ENCODE peak calls at places on chromosomes 16 and 17, in five cellular contexts. One of them, this sample, is unnamed.
A peak's percentile ranks its signal among the peaks of the same experiment; 100 is the strongest.

GRCh38 chr17:65455972-65456343 is 105.5 kb downstream of the AXIN2 start:
- DNase-seq in HFF-Myc: no peak
- DNase-seq in IMR-90: peak; percentile 1
- DNase-seq in colonic mucosa: peak; percentile 34
- DNase-seq in lung: peak; percentile 49
- DNase-seq in this sample: no peak

GRCh38 chr16:82660078-82660645 is 33.4 kb downstream of the CDH13 start:
- DNase-seq in HFF-Myc: no peak
- DNase-seq in IMR-90: peak; percentile 63
- DNase-seq in colonic mucosa: no peak
- DNase-seq in lung: no peak
- DNase-seq in this sample: no peak

GRCh38 chr16:73060216-73060615 is 12.3 kb upstream of the ZFHX3 start:
- DNase-seq in HFF-Myc: no peak
- DNase-seq in IMR-90: no peak
- DNase-seq in colonic mucosa: no peak
- DNase-seq in lung: no peak
- DNase-seq in this sample: no peak

GRCh38 chr16:24463196-24463945 is 76.0 kb upstream of the RBBP6 start:
- DNase-seq in HFF-Myc: no peak
- DNase-seq in IMR-90: no peak
- DNase-seq in colonic mucosa: no peak
- DNase-seq in lung: no peak
- DNase-seq in this sample: no peak

GRCh38 chr16:15671530-15672117 is 21.6 kb downstream of the NDE1 start:
- DNase-seq in HFF-Myc: no peak
- DNase-seq in IMR-90: no peak
- DNase-seq in colonic mucosa: no peak
- DNase-seq in lung: no peak
- DNase-seq in this sample: no peak

GRCh38 chr17:21029032-21029431 is 13.8 kb downstream of the USP22 start:
- DNase-seq in HFF-Myc: no peak
- DNase-seq in IMR-90: peak; percentile 84
- DNase-seq in colonic mucosa: no peak
- DNase-seq in lung: no peak
- DNase-seq in this sample: no peak

GRCh38 chr17:13398091-13398490 is 203.6 kb downstream of the HS3ST3A1 start:
- DNase-seq in HFF-Myc: no peak
- DNase-seq in IMR-90: no peak
- DNase-seq in colonic mucosa: no peak
- DNase-seq in lung: no peak
- DNase-seq in this sample: no peak

GRCh38 chr17:53619025-53619424 is 203.7 kb upstream of the KIF2B start:
- DNase-seq in HFF-Myc: no peak
- DNase-seq in IMR-90: no peak
- DNase-seq in colonic mucosa: no peak
- DNase-seq in lung: no peak
- DNase-seq in this sample: no peak

GRCh38 chr17:39607851-39608130 is at the start of gene NEUROD2:
- DNase-seq in HFF-Myc: no peak
- DNase-seq in IMR-90: no peak
- DNase-seq in colonic mucosa: no peak
- DNase-seq in lung: no peak
- DNase-seq in this sample: no peak

GRCh38 chr17:81650951-81651350 is 5.4 kb downstream of the PDE6G start:
- DNase-seq in HFF-Myc: no peak
- DNase-seq in IMR-90: peak; percentile 11
- DNase-seq in colonic mucosa: no peak
- DNase-seq in lung: no peak
- DNase-seq in this sample: no peak

GRCh38 chr17:40490289-40490853 is 11.1 kb downstream of the TNS4 start:
- DNase-seq in HFF-Myc: no peak
- DNase-seq in IMR-90: peak; percentile 81
- DNase-seq in colonic mucosa: peak; percentile 74
- DNase-seq in lung: no peak
- DNase-seq in this sample: no peak

GRCh38 chr16:69396187-69397061 is 10.6 kb upstream of the TERF2 start:
- DNase-seq in HFF-Myc: peak; percentile 90
- DNase-seq in IMR-90: peak; percentile 96
- DNase-seq in colonic mucosa: peak; percentile 91
- DNase-seq in lung: peak; percentile 81
- DNase-seq in this sample: peak; percentile 78

GRCh38 chr17:32877164-32877764 is 340 bp upstream of the MYO1D start:
- DNase-seq in HFF-Myc: no peak
- DNase-seq in IMR-90: peak; percentile 73
- DNase-seq in colonic mucosa: peak; percentile 93
- DNase-seq in lung: peak; percentile 88
- DNase-seq in this sample: peak; percentile 96

GRCh38 chr17:48892940-48893645 is 506 bp downstream of the ATP5MC1 start:
- DNase-seq in HFF-Myc: no peak
- DNase-seq in IMR-90: no peak
- DNase-seq in colonic mucosa: no peak
- DNase-seq in lung: no peak
- DNase-seq in this sample: no peak

GRCh38 chr16:74123195-74123594 is 173.4 kb upstream of the PSMD7 start:
- DNase-seq in HFF-Myc: no peak
- DNase-seq in IMR-90: no peak
- DNase-seq in colonic mucosa: no peak
- DNase-seq in lung: no peak
- DNase-seq in this sample: no peak

GRCh38 chr17:35914354-35914753 is 16.2 kb downstream of the RDM1 start:
- DNase-seq in HFF-Myc: no peak
- DNase-seq in IMR-90: no peak
- DNase-seq in colonic mucosa: no peak
- DNase-seq in lung: no peak
- DNase-seq in this sample: no peak

GRCh38 chr17:77872714-77873517 is 85.6 kb upstream of the TNRC6C start:
- DNase-seq in HFF-Myc: no peak
- DNase-seq in IMR-90: no peak
- DNase-seq in colonic mucosa: no peak
- DNase-seq in lung: no peak
- DNase-seq in this sample: no peak

DNA sequence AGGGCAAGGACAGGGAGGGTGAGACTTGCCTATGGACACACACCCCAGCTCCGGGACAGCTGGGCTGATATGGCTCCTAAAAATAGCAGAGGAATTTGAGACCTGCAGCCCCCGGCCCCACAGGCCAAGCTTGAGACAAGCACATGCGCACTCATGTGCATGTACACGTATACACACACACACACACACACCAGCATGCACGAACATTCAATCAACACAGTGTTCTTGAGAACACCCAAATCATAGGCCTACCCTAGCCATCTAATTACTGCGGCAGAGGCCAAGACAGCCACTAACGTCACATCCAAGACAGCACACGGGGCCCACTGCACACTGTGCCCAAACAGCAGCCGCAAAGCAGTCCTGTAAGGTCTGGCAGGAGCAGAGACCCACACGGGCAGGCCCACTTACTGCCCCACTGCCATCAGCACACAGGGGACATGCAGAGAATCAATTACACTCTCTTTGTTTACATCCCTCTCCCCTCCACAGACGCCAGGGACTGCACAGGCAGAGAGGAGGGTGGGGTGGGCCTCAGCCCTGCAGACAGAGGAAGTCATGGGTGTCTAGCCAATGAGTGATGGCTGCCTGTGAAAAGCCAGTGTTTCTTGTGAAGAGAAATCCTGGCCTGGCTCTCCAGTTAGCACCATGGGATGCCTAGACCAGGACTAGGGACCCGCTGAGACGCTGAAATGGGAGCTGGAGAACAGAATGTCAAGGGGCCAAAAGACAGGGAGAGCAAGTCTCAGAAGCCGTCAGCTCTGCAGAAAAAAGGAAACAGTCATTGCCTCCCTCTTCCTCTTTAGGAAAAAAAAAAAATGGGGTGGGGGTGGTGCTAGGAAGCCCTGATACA is 39.3 kb downstream of the MYO18A start:
- DNase-seq in HFF-Myc: no peak
- DNase-seq in IMR-90: peak; percentile 32
- DNase-seq in colonic mucosa: no peak
- DNase-seq in lung: no peak
- DNase-seq in this sample: no peak
- H3K4me3 ChIP-seq in HFF-Myc: peak overlapping the region; percentile 36
- H3K4me3 ChIP-seq in IMR-90: no peak overlapping the region
- H3K4me3 ChIP-seq in colonic mucosa: peak overlapping the region; percentile 17
- H3K4me3 ChIP-seq in lung: peak overlapping the region; percentile 17
- H3K4me3 ChIP-seq in this sample: peak overlapping the region; percentile 39

GRCh38 chr17:10022416-10022815 is 117.3 kb upstream of the RCVRN start:
- DNase-seq in HFF-Myc: no peak
- DNase-seq in IMR-90: no peak
- DNase-seq in colonic mucosa: no peak
- DNase-seq in lung: no peak
- DNase-seq in this sample: no peak

GRCh38 chr17:10025224-10025623 is 120.2 kb upstream of the RCVRN start:
- DNase-seq in HFF-Myc: no peak
- DNase-seq in IMR-90: no peak
- DNase-seq in colonic mucosa: no peak
- DNase-seq in lung: no peak
- DNase-seq in this sample: no peak

GRCh38 chr17:10026786-10027046 is 121.6 kb upstream of the RCVRN start:
- DNase-seq in HFF-Myc: no peak
- DNase-seq in IMR-90: no peak
- DNase-seq in colonic mucosa: no peak
- DNase-seq in lung: no peak
- DNase-seq in this sample: no peak

GRCh38 chr17:10029129-10029528 is 124.1 kb upstream of the RCVRN start:
- DNase-seq in HFF-Myc: no peak
- DNase-seq in IMR-90: no peak
- DNase-seq in colonic mucosa: no peak
- DNase-seq in lung: no peak
- DNase-seq in this sample: no peak

DNA sequence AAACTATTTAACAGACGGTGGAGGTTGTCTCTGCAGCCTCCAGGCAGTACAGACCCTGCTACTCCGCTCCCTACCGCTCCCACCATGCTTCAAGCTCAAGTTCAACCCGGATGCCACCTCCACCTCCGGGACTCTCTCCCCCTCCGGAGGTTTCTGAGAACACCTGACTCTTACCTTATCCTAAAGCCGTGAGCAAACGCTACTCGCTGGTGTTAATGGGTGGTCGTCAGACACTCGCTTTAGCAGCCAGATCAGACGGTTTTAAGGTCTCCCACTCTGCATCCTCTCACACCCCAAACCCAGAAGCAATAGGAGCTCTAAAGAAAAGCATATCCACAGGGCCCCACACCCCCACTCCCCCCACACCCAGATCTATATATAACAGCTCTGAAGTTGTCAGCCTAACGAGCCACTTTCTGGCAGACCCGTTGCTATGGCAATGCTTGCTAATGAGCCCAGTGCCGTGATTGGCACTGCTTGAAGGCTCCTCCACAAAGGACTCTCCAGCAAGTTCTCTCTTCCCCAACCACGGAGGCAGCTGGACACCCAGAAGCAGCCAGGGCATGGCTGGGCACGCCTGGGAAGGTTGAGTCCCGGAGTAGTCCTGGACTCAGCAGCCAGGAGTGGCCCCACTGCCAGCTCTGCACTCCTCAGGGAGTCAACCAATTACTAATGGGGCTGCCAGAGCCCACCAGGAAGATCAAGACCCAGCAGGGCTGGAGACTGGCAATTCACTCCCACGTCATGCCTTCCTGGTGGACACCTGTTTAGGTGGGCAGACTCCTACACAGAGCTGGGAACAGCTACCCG is 121.1 kb upstream of the RCVRN start:
- DNase-seq in HFF-Myc: no peak
- DNase-seq in IMR-90: no peak
- DNase-seq in colonic mucosa: no peak
- DNase-seq in lung: no peak
- DNase-seq in this sample: no peak
- TF ChIP-seq CTCF in HFF-Myc: no peak
- TF ChIP-seq CTCF in IMR-90: no peak
- TF ChIP-seq CTCF in colonic mucosa: no peak
- TF ChIP-seq CTCF in lung: no peak
- TF ChIP-seq CTCF in this sample: no peak

DNA sequence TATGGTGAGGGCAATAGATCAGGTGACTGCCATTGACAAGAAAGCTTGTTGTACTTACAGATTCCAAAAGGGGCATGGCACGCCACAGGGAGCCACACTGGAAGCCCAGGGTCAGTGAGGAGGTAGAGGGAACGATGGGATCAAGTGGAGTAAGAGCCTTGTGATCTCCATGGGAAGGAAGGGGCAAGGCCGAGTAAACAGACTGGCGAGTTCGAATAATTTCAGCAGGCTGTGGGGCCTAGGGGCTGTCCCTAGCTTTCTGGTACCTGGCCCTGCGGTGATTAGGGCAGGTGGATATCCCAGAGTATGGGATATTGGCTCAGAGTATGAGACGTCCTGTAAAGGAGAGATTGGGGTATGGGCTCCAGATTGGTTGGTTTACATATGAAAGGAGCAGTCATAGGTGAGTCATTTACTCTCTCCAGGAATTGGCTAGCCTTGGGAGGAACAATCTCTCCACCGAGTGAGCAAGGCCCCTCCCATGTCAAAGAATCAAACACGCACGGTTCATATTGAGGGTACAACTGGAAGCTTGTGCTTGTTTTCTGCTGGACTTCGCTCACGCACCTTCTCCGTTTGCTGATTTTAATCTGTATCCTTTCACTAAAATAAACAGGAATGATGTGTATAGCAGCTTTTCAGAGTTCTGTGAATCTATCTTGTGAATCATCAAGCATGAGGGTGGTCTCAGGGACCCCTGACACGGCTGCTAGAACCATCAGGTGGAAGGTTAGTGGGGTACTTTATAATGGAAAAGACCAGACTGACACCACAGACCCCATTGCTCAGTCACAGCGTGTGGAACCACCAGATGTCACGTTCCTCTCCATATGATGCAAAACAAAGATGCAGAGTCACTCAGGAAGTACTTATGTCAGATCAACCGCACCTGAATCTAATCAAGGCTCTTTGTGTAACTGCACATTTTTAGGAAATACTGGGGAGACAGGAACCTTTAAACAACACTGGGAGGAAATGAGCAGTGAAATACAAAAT is 27.9 kb downstream of the GABARAPL2 start:
- DNase-seq in HFF-Myc: peak; percentile 76
- DNase-seq in IMR-90: peak; percentile 83
- DNase-seq in colonic mucosa: no peak
- DNase-seq in lung: no peak
- DNase-seq in this sample: no peak
- H3K4me3 ChIP-seq in HFF-Myc: no peak overlapping the region
- H3K4me3 ChIP-seq in IMR-90: no peak overlapping the region
- H3K4me3 ChIP-seq in colonic mucosa: no peak overlapping the region
- H3K4me3 ChIP-seq in lung: no peak overlapping the region
- H3K4me3 ChIP-seq in this sample: no peak overlapping the region

GRCh38 chr16:20744922-20745440 is 3.4 kb upstream of the THUMPD1 start:
- DNase-seq in HFF-Myc: no peak
- DNase-seq in IMR-90: no peak
- DNase-seq in colonic mucosa: no peak
- DNase-seq in lung: no peak
- DNase-seq in this sample: no peak

GRCh38 chr16:20743591-20743990 is 2.0 kb upstream of the THUMPD1 start:
- DNase-seq in HFF-Myc: no peak
- DNase-seq in IMR-90: no peak
- DNase-seq in colonic mucosa: no peak
- DNase-seq in lung: no peak
- DNase-seq in this sample: no peak

GRCh38 chr16:20741555-20742285 is at the start of gene THUMPD1:
- DNase-seq in HFF-Myc: peak; percentile 86
- DNase-seq in IMR-90: peak; percentile 94
- DNase-seq in colonic mucosa: peak; percentile 99
- DNase-seq in lung: peak; percentile 98
- DNase-seq in this sample: peak; percentile 98

GRCh38 chr16:20740901-20741491 is 622 bp downstream of the THUMPD1 start:
- DNase-seq in HFF-Myc: peak; percentile 43
- DNase-seq in IMR-90: peak; percentile 74
- DNase-seq in colonic mucosa: peak; percentile 93
- DNase-seq in lung: peak; percentile 89
- DNase-seq in this sample: peak; percentile 95

GRCh38 chr16:20740007-20740883 is 1.4 kb downstream of the THUMPD1 start:
- DNase-seq in HFF-Myc: no peak
- DNase-seq in IMR-90: no peak
- DNase-seq in colonic mucosa: peak; percentile 33
- DNase-seq in lung: no peak
- DNase-seq in this sample: no peak
- TF ChIP-seq CTCF in HFF-Myc: peak; percentile 40
- TF ChIP-seq CTCF in IMR-90: peak; percentile 32
- TF ChIP-seq CTCF in colonic mucosa: peak; percentile 41
- TF ChIP-seq CTCF in lung: no peak
- TF ChIP-seq CTCF in this sample: peak; percentile 13

This sample was measured in stomach.